ENCODE peak calls at places on chromosomes 16 and 17, in eight cellular contexts. One of them, this sample, is unnamed.

GRCh38 chr16:66487580-66488235 is 60.6 kb downstream of the BEAN1 start:
- DNase-seq in Karpas-422: no peak
- DNase-seq in transverse colon: no peak
- DNase-seq in H9: peak; percentile 22
- DNase-seq in K562: no peak
- DNase-seq in tibial artery: no peak
- DNase-seq in spleen: no peak
- DNase-seq in esophagus muscularis mucosa: no peak
- DNase-seq in this sample: no peak

GRCh38 chr16:30997000-30997886 is 12.2 kb downstream of the HSD3B7 start:
- DNase-seq in tibial artery: peak; percentile 81
- DNase-seq in spleen: peak; percentile 96
- DNase-seq in K562: peak; percentile 98
- DNase-seq in transverse colon: peak; percentile 87
- DNase-seq in H9: peak; percentile 92
- DNase-seq in esophagus muscularis mucosa: peak; percentile 96
- DNase-seq in Karpas-422: peak; percentile 91
- DNase-seq in this sample: peak; percentile 87

GRCh38 chr17:30323895-30324319 is 9.9 kb downstream of the TMIGD1 start:
- DNase-seq in esophagus muscularis mucosa: no peak
- DNase-seq in H9: no peak
- DNase-seq in Karpas-422: peak; percentile 92
- DNase-seq in K562: peak; percentile 15
- DNase-seq in transverse colon: peak; percentile 49
- DNase-seq in tibial artery: peak; percentile 53
- DNase-seq in spleen: no peak
- DNase-seq in this sample: peak; percentile 22

GRCh38 chr17:37736428-37736827 is 8.4 kb downstream of the HNF1B start:
- DNase-seq in spleen: no peak
- DNase-seq in K562: no peak
- DNase-seq in Karpas-422: no peak
- DNase-seq in tibial artery: no peak
- DNase-seq in esophagus muscularis mucosa: no peak
- DNase-seq in transverse colon: no peak
- DNase-seq in H9: no peak
- DNase-seq in this sample: no peak

GRCh38 chr17:77372444-77373297 is 231.9 kb downstream of the SEC14L1 start:
- DNase-seq in Karpas-422: peak; percentile 83
- DNase-seq in H9: peak; percentile 97
- DNase-seq in K562: peak; percentile 91
- DNase-seq in esophagus muscularis mucosa: no peak
- DNase-seq in tibial artery: peak; percentile 83
- DNase-seq in transverse colon: peak; percentile 81
- DNase-seq in spleen: peak; percentile 95
- DNase-seq in this sample: peak; percentile 94

GRCh38 chr16:13393816-13394215 is 492.4 kb downstream of the SHISA9 start:
- DNase-seq in transverse colon: no peak
- DNase-seq in Karpas-422: no peak
- DNase-seq in esophagus muscularis mucosa: peak; percentile 75
- DNase-seq in H9: no peak
- DNase-seq in spleen: no peak
- DNase-seq in tibial artery: no peak
- DNase-seq in K562: no peak
- DNase-seq in this sample: no peak

GRCh38 chr16:11386791-11387546 is 41.7 kb downstream of the RMI2 start:
- DNase-seq in Karpas-422: peak; percentile 78
- DNase-seq in K562: peak; percentile 75
- DNase-seq in H9: peak; percentile 90
- DNase-seq in spleen: peak; percentile 74
- DNase-seq in tibial artery: peak; percentile 51
- DNase-seq in esophagus muscularis mucosa: no peak
- DNase-seq in transverse colon: no peak
- DNase-seq in this sample: peak; percentile 41

GRCh38 chr17:82204831-82205719 is 7.6 kb downstream of the CCDC57 start:
- DNase-seq in esophagus muscularis mucosa: no peak
- DNase-seq in K562: no peak
- DNase-seq in H9: no peak
- DNase-seq in transverse colon: no peak
- DNase-seq in spleen: peak; percentile 79
- DNase-seq in tibial artery: no peak
- DNase-seq in Karpas-422: no peak
- DNase-seq in this sample: peak; percentile 72

GRCh38 chr17:81924557-81925532 is 2.7 kb downstream of the MAFG start:
- DNase-seq in H9: peak; percentile 82
- DNase-seq in spleen: no peak
- DNase-seq in transverse colon: no peak
- DNase-seq in tibial artery: no peak
- DNase-seq in Karpas-422: peak; percentile 54
- DNase-seq in K562: peak; percentile 48
- DNase-seq in esophagus muscularis mucosa: no peak
- DNase-seq in this sample: no peak

GRCh38 chr16:1613728-1614225 is 1.6 kb downstream of the CRAMP1 start:
- DNase-seq in esophagus muscularis mucosa: no peak
- DNase-seq in transverse colon: peak; percentile 24
- DNase-seq in H9: no peak
- DNase-seq in tibial artery: no peak
- DNase-seq in K562: peak; percentile 40
- DNase-seq in Karpas-422: peak; percentile 45
- DNase-seq in spleen: peak; percentile 82
- DNase-seq in this sample: peak; percentile 69

GRCh38 chr17:56699186-56699895 is 105.8 kb downstream of the NOG start:
- DNase-seq in Karpas-422: no peak
- DNase-seq in tibial artery: peak; percentile 24
- DNase-seq in esophagus muscularis mucosa: peak; percentile 94
- DNase-seq in transverse colon: peak; percentile 39
- DNase-seq in K562: no peak
- DNase-seq in H9: peak; percentile 92
- DNase-seq in spleen: no peak
- DNase-seq in this sample: peak; percentile 94

GRCh38 chr16:86307518-86307903 is 202.8 kb upstream of the FOXF1 start:
- DNase-seq in K562: no peak
- DNase-seq in spleen: no peak
- DNase-seq in tibial artery: no peak
- DNase-seq in esophagus muscularis mucosa: no peak
- DNase-seq in transverse colon: no peak
- DNase-seq in Karpas-422: no peak
- DNase-seq in H9: no peak
- DNase-seq in this sample: peak; percentile 79

GRCh38 chr16:85768225-85768624 is 17.3 kb upstream of the C16orf74 start:
- DNase-seq in tibial artery: no peak
- DNase-seq in K562: no peak
- DNase-seq in spleen: no peak
- DNase-seq in Karpas-422: no peak
- DNase-seq in transverse colon: no peak
- DNase-seq in H9: no peak
- DNase-seq in esophagus muscularis mucosa: no peak
- DNase-seq in this sample: no peak

GRCh38 chr16:73049051-73049910 is 1.4 kb upstream of the ZFHX3 start:
- DNase-seq in Karpas-422: no peak
- DNase-seq in esophagus muscularis mucosa: no peak
- DNase-seq in tibial artery: peak; percentile 20
- DNase-seq in H9: no peak
- DNase-seq in K562: no peak
- DNase-seq in transverse colon: no peak
- DNase-seq in spleen: no peak
- DNase-seq in this sample: no peak

GRCh38 chr16:19499481-19499880 is 22.4 kb downstream of the GDE1 start:
- DNase-seq in transverse colon: no peak
- DNase-seq in esophagus muscularis mucosa: no peak
- DNase-seq in Karpas-422: no peak
- DNase-seq in tibial artery: no peak
- DNase-seq in spleen: no peak
- DNase-seq in H9: no peak
- DNase-seq in K562: no peak
- DNase-seq in this sample: no peak

GRCh38 chr16:29958756-29959155 is 3.1 kb upstream of the TMEM219 start:
- DNase-seq in esophagus muscularis mucosa: no peak
- DNase-seq in tibial artery: no peak
- DNase-seq in H9: no peak
- DNase-seq in transverse colon: no peak
- DNase-seq in K562: no peak
- DNase-seq in Karpas-422: no peak
- DNase-seq in spleen: no peak
- DNase-seq in this sample: no peak

GRCh38 chr17:146546-146945 is 9.2 kb downstream of the SCGB1C2 start:
- DNase-seq in Karpas-422: no peak
- DNase-seq in tibial artery: no peak
- DNase-seq in spleen: peak; percentile 47
- DNase-seq in transverse colon: no peak
- DNase-seq in K562: no peak
- DNase-seq in H9: no peak
- DNase-seq in esophagus muscularis mucosa: no peak
- DNase-seq in this sample: no peak

GRCh38 chr17:81517339-81518112 is 4.9 kb upstream of the ACTG1 start:
- DNase-seq in tibial artery: no peak
- DNase-seq in H9: peak; percentile 70
- DNase-seq in Karpas-422: peak; percentile 65
- DNase-seq in transverse colon: peak; percentile 67
- DNase-seq in K562: no peak
- DNase-seq in spleen: peak; percentile 90
- DNase-seq in esophagus muscularis mucosa: no peak
- DNase-seq in this sample: peak; percentile 48

GRCh38 chr16:88975511-88976061 is 1.4 kb downstream of the CBFA2T3 start:
- DNase-seq in transverse colon: no peak
- DNase-seq in H9: no peak
- DNase-seq in esophagus muscularis mucosa: no peak
- DNase-seq in Karpas-422: no peak
- DNase-seq in spleen: peak; percentile 85
- DNase-seq in tibial artery: no peak
- DNase-seq in K562: no peak
- DNase-seq in this sample: no peak

GRCh38 chr16:88977845-88978607 is 1.0 kb upstream of the CBFA2T3 start:
- DNase-seq in Karpas-422: no peak
- DNase-seq in esophagus muscularis mucosa: no peak
- DNase-seq in H9: no peak
- DNase-seq in tibial artery: no peak
- DNase-seq in K562: no peak
- DNase-seq in transverse colon: no peak
- DNase-seq in spleen: no peak
- DNase-seq in this sample: no peak

GRCh38 chr16:88977028-88977844 is at the start of gene CBFA2T3:
- DNase-seq in transverse colon: peak; percentile 79
- DNase-seq in esophagus muscularis mucosa: peak; percentile 94
- DNase-seq in tibial artery: peak; percentile 67
- DNase-seq in spleen: peak; percentile 96
- DNase-seq in H9: no peak
- DNase-seq in Karpas-422: no peak
- DNase-seq in K562: peak; percentile 93
- DNase-seq in this sample: no peak

GRCh38 chr16:88974641-88975215 is 2.3 kb downstream of the CBFA2T3 start:
- DNase-seq in esophagus muscularis mucosa: no peak
- DNase-seq in Karpas-422: no peak
- DNase-seq in K562: no peak
- DNase-seq in H9: no peak
- DNase-seq in spleen: no peak
- DNase-seq in transverse colon: no peak
- DNase-seq in tibial artery: no peak
- DNase-seq in this sample: no peak

DNA sequence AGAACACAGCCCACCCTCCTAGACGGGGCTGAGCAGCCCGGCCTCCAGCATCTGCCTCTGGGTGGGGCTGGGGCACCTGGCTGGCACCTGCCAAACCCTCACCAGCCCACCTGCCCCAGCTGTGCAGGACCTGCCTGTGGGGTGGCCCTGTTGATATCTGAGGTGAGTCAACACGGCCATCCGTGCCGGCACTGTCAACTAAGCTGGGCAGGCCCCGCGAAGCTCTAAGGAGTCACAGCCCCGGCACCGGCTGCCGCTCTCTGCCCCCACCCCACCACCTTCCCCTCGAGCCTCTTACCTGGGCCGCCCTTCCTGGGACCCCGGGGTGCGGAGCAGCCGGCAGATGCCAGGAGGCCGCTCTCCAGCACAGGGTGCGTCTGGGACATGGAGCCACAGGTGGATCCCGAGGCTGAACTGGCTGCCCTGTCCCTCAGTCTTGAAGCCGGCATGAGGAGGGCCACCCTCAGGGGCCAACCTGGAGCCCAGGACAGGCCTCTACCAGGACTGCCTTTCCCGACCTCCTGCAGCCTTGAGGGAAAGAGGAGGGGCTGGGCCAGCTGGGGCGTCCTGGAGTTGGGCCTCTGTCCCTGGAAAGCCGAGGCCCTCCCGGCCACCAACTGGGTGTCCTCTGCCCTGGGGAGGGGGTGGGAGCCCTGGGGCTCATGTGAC is 514 bp downstream of the CBFA2T3 start:
- DNase-seq in Karpas-422: no peak
- DNase-seq in tibial artery: no peak
- DNase-seq in H9: no peak
- DNase-seq in spleen: peak; percentile 88
- DNase-seq in K562: no peak
- DNase-seq in transverse colon: no peak
- DNase-seq in esophagus muscularis mucosa: no peak
- DNase-seq in this sample: no peak
- H3K4me1 ChIP-seq in Karpas-422: peaks cover 8% of the 10 kb centered on the region
- H3K4me1 ChIP-seq in tibial artery: no peaks in the 10 kb centered on the region
- H3K4me1 ChIP-seq in H9: no peaks in the 10 kb centered on the region
- H3K4me1 ChIP-seq in spleen: peaks cover 84% of the 10 kb centered on the region
- H3K4me1 ChIP-seq in K562: peaks cover 90% of the 10 kb centered on the region
- H3K4me1 ChIP-seq in transverse colon: no peaks in the 10 kb centered on the region
- H3K4me1 ChIP-seq in esophagus muscularis mucosa: peaks cover 18% of the 10 kb centered on the region
- H3K4me1 ChIP-seq in this sample: no peaks in the 10 kb centered on the region

DNA sequence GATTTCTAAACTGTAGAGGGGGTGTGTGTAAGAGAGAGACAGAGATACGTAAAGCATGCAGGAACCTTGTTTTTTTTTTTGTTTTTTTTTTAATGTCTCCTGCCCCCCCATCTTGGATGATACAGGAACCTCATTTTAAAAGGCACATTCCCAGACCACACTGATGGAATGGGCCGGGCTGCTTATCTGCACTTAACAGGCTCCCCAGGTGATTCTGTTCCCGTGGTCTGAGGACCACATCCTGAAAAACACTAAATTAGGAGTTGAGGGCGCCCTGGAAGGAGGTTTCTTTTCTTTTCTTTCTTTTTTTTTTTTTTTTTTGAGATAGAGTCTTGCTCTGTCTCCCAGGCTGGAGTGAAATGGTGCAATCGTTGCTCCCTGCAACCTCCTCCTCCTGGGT is 14.3 kb downstream of the TTYH2 start:
- DNase-seq in H9: no peak
- DNase-seq in K562: peak; percentile 37
- DNase-seq in tibial artery: no peak
- DNase-seq in spleen: no peak
- DNase-seq in transverse colon: no peak
- DNase-seq in Karpas-422: no peak
- DNase-seq in esophagus muscularis mucosa: no peak
- DNase-seq in this sample: no peak
- H3K4me1 ChIP-seq in H9: no peaks in the 10 kb centered on the region
- H3K4me1 ChIP-seq in K562: peaks cover 14% of the 10 kb centered on the region
- H3K4me1 ChIP-seq in tibial artery: no peaks in the 10 kb centered on the region
- H3K4me1 ChIP-seq in spleen: peaks cover 30% of the 10 kb centered on the region
- H3K4me1 ChIP-seq in transverse colon: no peaks in the 10 kb centered on the region
- H3K4me1 ChIP-seq in Karpas-422: no peaks in the 10 kb centered on the region
- H3K4me1 ChIP-seq in esophagus muscularis mucosa: no peaks in the 10 kb centered on the region
- H3K4me1 ChIP-seq in this sample: no peaks in the 10 kb centered on the region

GRCh38 chr17:72604518-72604917 is 483.7 kb downstream of the SOX9 start:
- DNase-seq in transverse colon: no peak
- DNase-seq in spleen: no peak
- DNase-seq in Karpas-422: no peak
- DNase-seq in tibial artery: no peak
- DNase-seq in H9: no peak
- DNase-seq in esophagus muscularis mucosa: no peak
- DNase-seq in K562: no peak
- DNase-seq in this sample: no peak
- H3K4me1 ChIP-seq in transverse colon: peaks cover 4% of the 10 kb centered on the region
- H3K4me1 ChIP-seq in spleen: no peaks in the 10 kb centered on the region
- H3K4me1 ChIP-seq in Karpas-422: peaks cover 12% of the 10 kb centered on the region
- H3K4me1 ChIP-seq in tibial artery: peaks cover 5% of the 10 kb centered on the region
- H3K4me1 ChIP-seq in H9: no peaks in the 10 kb centered on the region
- H3K4me1 ChIP-seq in esophagus muscularis mucosa: no peaks in the 10 kb centered on the region
- H3K4me1 ChIP-seq in K562: no peaks in the 10 kb centered on the region
- H3K4me1 ChIP-seq in this sample: peaks cover 20% of the 10 kb centered on the region

GRCh38 chr17:44113382-44113781 is 10.1 kb downstream of the HDAC5 start:
- DNase-seq in tibial artery: no peak
- DNase-seq in transverse colon: no peak
- DNase-seq in esophagus muscularis mucosa: no peak
- DNase-seq in spleen: no peak
- DNase-seq in H9: no peak
- DNase-seq in K562: no peak
- DNase-seq in Karpas-422: no peak
- DNase-seq in this sample: no peak
- H3K4me1 ChIP-seq in tibial artery: peaks cover 49% of the 10 kb centered on the region
- H3K4me1 ChIP-seq in transverse colon: peaks cover 34% of the 10 kb centered on the region
- H3K4me1 ChIP-seq in esophagus muscularis mucosa: peaks cover 93% of the 10 kb centered on the region
- H3K4me1 ChIP-seq in spleen: peaks cover 86% of the 10 kb centered on the region
- H3K4me1 ChIP-seq in H9: peaks cover 5% of the 10 kb centered on the region
- H3K4me1 ChIP-seq in K562: peaks cover 68% of the 10 kb centered on the region
- H3K4me1 ChIP-seq in Karpas-422: peaks cover 18% of the 10 kb centered on the region
- H3K4me1 ChIP-seq in this sample: peaks cover 36% of the 10 kb centered on the region